ENCODE peak calls at places on chromosomes 6 and 20, in ten cellular contexts. O is OCI-LY7; L is right lobe of liver; E is CD4-positive, alpha-beta T cell; Y is foreskin fibroblast; T is GM12865; U is glutamatergic neuron; G is type B pancreatic cell; Q is RWPE1; P is tibial nerve. W is an unnamed sample.

GRCh38 chr6:151757506-151757955 is 50.0 kb upstream of the ESR1 start:
- DNase-seq in O (no peak), L (no peak), E (peak; percentile 8), Y (no peak), T (peak; percentile 93), U (no peak), G (no peak), Q (no peak), P (no peak), W (no peak)

GRCh38 chr6:165697171-165697570 is 34.1 kb upstream of the PDE10A start:
- DNase-seq in O (no peak), L (no peak), E (no peak), Y (no peak), T (no peak), U (no peak), G (no peak), Q (no peak), P (no peak), W (no peak)

GRCh38 chr6:14072084-14072483 is 45.5 kb upstream of the CD83 start:
- DNase-seq in O (no peak), L (no peak), E (no peak), Y (no peak), T (peak; percentile 60), U (no peak), G (no peak), Q (no peak), P (no peak), W (no peak)

GRCh38 chr6:111663692-111664564 is 58.2 kb upstream of the TRAF3IP2 start:
- DNase-seq in O (no peak), L (peak; percentile 57), E (no peak), Y (peak; percentile 67), T (no peak), U (peak; percentile 81), G (no peak), Q (no peak), P (no peak), W (no peak)

GRCh38 chr20:52405417-52405816 is 213.8 kb upstream of the ZFP64 start:
- DNase-seq in O (no peak), L (no peak), E (no peak), Y (no peak), T (no peak), U (no peak), G (no peak), Q (no peak), P (no peak), W (no peak)

GRCh38 chr20:17505664-17506517 is 25.3 kb downstream of the BFSP1 start:
- DNase-seq in O (no peak), L (peak; percentile 48), E (no peak), Y (peak; percentile 25), T (no peak), U (no peak), G (no peak), Q (peak; percentile 91), P (no peak), W (peak; percentile 91)

GRCh38 chr6:136593748-136594490 is 43.7 kb upstream of the MAP7 start:
- DNase-seq in O (peak; percentile 55), L (no peak), E (peak; percentile 3), Y (peak; percentile 96), T (peak; percentile 94), U (no peak), G (no peak), Q (peak; percentile 88), P (no peak), W (peak; percentile 97)

GRCh38 chr6:71107935-71108420 is 151.1 kb upstream of the B3GAT2 start:
- DNase-seq in O (no peak), L (no peak), E (no peak), Y (peak; percentile 52), T (no peak), U (no peak), G (no peak), Q (peak; percentile 41), P (no peak), W (peak; percentile 58)

GRCh38 chr6:168400044-168400443 is 40.9 kb upstream of the SMOC2 start:
- DNase-seq in O (no peak), L (no peak), E (no peak), Y (no peak), T (no peak), U (no peak), G (no peak), Q (no peak), P (peak; percentile 52), W (no peak)

GRCh38 chr6:108321253-108321740 is 26.4 kb downstream of the AFG1L start:
- DNase-seq in O (no peak), L (no peak), E (no peak), Y (no peak), T (no peak), U (no peak), G (no peak), Q (no peak), P (no peak), W (peak; percentile 9)

GRCh38 chr6:95581073-95581472 is 3.7 kb downstream of the MANEA start:
- DNase-seq in O (no peak), L (no peak), E (no peak), Y (peak; percentile 37), T (no peak), U (no peak), G (no peak), Q (no peak), P (no peak), W (no peak)

GRCh38 chr20:46557231-46557956 is 6.9 kb upstream of the OCSTAMP start:
- DNase-seq in O (no peak), L (no peak), E (no peak), Y (peak; percentile 48), T (no peak), U (no peak), G (no peak), Q (peak; percentile 41), P (no peak), W (no peak)

GRCh38 chr20:1964061-1964460 is 29.8 kb downstream of the PDYN start:
- DNase-seq in O (no peak), L (no peak), E (no peak), Y (no peak), T (no peak), U (no peak), G (no peak), Q (no peak), P (no peak), W (no peak)

GRCh38 chr6:4884646-4885427 is 108.6 kb downstream of the CDYL start:
- DNase-seq in O (no peak), L (no peak), E (no peak), Y (no peak), T (no peak), U (no peak), G (no peak), Q (no peak), P (no peak), W (no peak)

GRCh38 chr6:146027586-146028249 is 1.1 kb upstream of the GRM1 start:
- DNase-seq in O (no peak), L (no peak), E (no peak), Y (no peak), T (no peak), U (peak; percentile 51), G (no peak), Q (no peak), P (no peak), W (no peak)
- TF ChIP-seq CTCF in O (peak; percentile 14), L (no peak), E (no peak), Y (no peak), T (no peak), U (no peak), G (peak; percentile 14), Q (no peak), P (no peak), W (no peak)

GRCh38 chr20:58869662-58870227 is 17.2 kb downstream of the GNAS start:
- DNase-seq in O (no peak), L (no peak), E (no peak), Y (no peak), T (no peak), U (peak; percentile 34), G (peak; percentile 52), Q (no peak), P (no peak), W (no peak)

GRCh38 chr20:58868795-58869194 is 16.3 kb downstream of the GNAS start:
- DNase-seq in O (no peak), L (no peak), E (no peak), Y (no peak), T (peak; percentile 29), U (peak; percentile 68), G (no peak), Q (peak; percentile 57), P (no peak), W (no peak)

GRCh38 chr20:58867211-58867610 is 14.7 kb downstream of the GNAS start:
- DNase-seq in O (no peak), L (no peak), E (no peak), Y (no peak), T (no peak), U (no peak), G (no peak), Q (no peak), P (peak; percentile 48), W (no peak)

DNA sequence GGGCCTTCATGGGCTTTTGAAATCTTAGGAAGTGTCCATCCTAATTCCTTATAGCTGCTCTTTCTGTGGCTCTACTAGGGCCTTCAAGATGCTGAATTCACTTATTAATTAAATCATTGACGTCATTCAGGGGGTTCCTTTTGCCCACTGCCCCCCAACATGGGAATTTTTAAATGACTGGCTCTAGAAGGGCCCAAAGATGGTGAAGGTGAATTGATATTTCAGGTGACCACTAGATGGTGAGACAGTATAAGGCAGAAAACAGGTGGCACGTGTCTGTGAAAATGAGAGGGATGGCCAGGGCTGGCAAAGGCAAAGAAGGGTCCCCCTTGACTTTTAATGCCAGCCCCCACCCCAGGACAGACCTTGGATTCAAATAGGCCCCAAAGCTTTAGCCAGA is 11.8 kb downstream of the GNAS start:
- DNase-seq in O (peak; percentile 46), L (no peak), E (no peak), Y (no peak), T (peak; percentile 41), U (no peak), G (no peak), Q (no peak), P (no peak), W (no peak)
- TF ChIP-seq CTCF in O (peak; percentile 76), L (no peak), E (peak; percentile 34), Y (no peak), T (peak; percentile 38), U (no peak), G (peak; percentile 32), Q (peak; percentile 53), P (no peak), W (peak; percentile 45)

GRCh38 chr6:143431226-143431625 is 19.3 kb downstream of the ADAT2 start:
- DNase-seq in O (no peak), L (no peak), E (no peak), Y (no peak), T (no peak), U (no peak), G (no peak), Q (no peak), P (no peak), W (no peak)
- TF ChIP-seq CTCF in O (no peak), L (no peak), E (no peak), Y (no peak), T (no peak), U (no peak), G (no peak), Q (no peak), P (no peak), W (no peak)

DNA sequence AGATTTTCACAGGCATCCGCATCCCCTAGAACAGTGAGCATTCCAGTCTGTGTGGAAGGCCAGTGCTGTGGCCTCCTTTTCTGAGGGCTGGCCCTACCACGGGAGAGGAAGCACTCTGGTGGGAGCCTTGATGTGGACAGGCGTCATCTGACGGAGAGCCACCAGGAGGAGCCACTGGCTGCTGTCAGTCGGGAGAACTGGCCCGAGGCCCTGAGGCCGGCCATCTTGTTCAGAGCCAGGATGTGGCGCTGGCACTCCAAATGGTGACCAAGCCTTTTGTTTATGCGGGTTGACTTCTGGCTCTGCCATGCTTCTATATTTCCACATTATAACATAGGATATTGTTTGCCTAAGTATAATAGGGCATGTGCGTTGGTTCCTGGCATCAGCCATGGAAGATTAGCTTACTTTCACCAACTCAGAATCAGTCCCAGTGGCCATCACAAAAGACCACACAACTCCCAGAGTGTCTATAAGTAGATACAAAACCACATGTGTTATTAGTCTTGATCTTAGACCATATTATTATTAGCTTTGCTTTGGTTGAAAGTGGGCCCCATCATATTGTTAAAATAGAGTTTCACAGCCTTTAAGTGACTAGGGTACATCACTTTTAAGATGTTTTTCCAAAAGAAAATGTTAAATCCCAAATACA is 273.9 kb upstream of the TAB2 start:
- DNase-seq in O (peak; percentile 38), L (no peak), E (no peak), Y (no peak), T (peak; percentile 49), U (peak; percentile 64), G (no peak), Q (no peak), P (no peak), W (no peak)
- TF ChIP-seq CTCF in O (peak; percentile 68), L (peak; percentile 6), E (no peak), Y (peak; percentile 30), T (peak; percentile 35), U (peak; percentile 58), G (peak; percentile 57), Q (peak; percentile 5), P (no peak), W (peak; percentile 47)